ENCODE peak calls at places on chromosomes 13 and 19, in four cellular contexts. One of them, this sample, is unnamed.

GRCh38 chr13:106597190-106597589 is 29.3 kb upstream of the ARGLU1 start:
- DNase-seq in IMR-90: no peak
- DNase-seq in H9: no peak
- DNase-seq in H1: no peak
- DNase-seq in this sample: no peak

GRCh38 chr19:343941-344624 is 513 bp downstream of the MIER2 start:
- DNase-seq in IMR-90: no peak
- DNase-seq in H9: no peak
- DNase-seq in H1: peak
- DNase-seq in this sample: peak

GRCh38 chr13:78152415-78152814 is 233.8 kb upstream of the EDNRB start:
- DNase-seq in IMR-90: no peak
- DNase-seq in H9: no peak
- DNase-seq in H1: no peak
- DNase-seq in this sample: no peak

GRCh38 chr19:45508931-45509691 is 1.8 kb downstream of the VASP start:
- DNase-seq in IMR-90: peak
- DNase-seq in H9: peak
- DNase-seq in H1: peak
- DNase-seq in this sample: peak

GRCh38 chr13:47291116-47291656 is 394.3 kb upstream of the HTR2A start:
- DNase-seq in IMR-90: no peak
- DNase-seq in H9: no peak
- DNase-seq in H1: no peak
- DNase-seq in this sample: peak

GRCh38 chr19:44142014-44142523 is 715 bp downstream of the ZNF234 start:
- DNase-seq in IMR-90: peak
- DNase-seq in H9: no peak
- DNase-seq in H1: peak
- DNase-seq in this sample: no peak

GRCh38 chr13:93305886-93306285 is 79.3 kb downstream of the GPC6 start:
- DNase-seq in IMR-90: peak
- DNase-seq in H9: no peak
- DNase-seq in H1: no peak
- DNase-seq in this sample: no peak

GRCh38 chr19:6674868-6675305 is 4.9 kb upstream of the TNFSF14 start:
- DNase-seq in IMR-90: peak
- DNase-seq in H9: peak
- DNase-seq in H1: peak
- DNase-seq in this sample: peak

GRCh38 chr13:20130652-20131051 is 30.2 kb downstream of the GJA3 start:
- DNase-seq in IMR-90: no peak
- DNase-seq in H9: peak
- DNase-seq in H1: no peak
- DNase-seq in this sample: no peak

GRCh38 chr19:50174100-50174793 is 11.2 kb upstream of the IZUMO2 start:
- DNase-seq in IMR-90: no peak
- DNase-seq in H9: no peak
- DNase-seq in H1: no peak
- DNase-seq in this sample: no peak

GRCh38 chr13:74062933-74063332 is 71.3 kb downstream of the KLF12 start:
- DNase-seq in IMR-90: peak
- DNase-seq in H9: no peak
- DNase-seq in H1: no peak
- DNase-seq in this sample: no peak

GRCh38 chr19:8370176-8371010 is 6.4 kb downstream of the ANGPTL4 start:
- DNase-seq in IMR-90: no peak
- DNase-seq in H9: no peak
- DNase-seq in H1: no peak
- DNase-seq in this sample: no peak

GRCh38 chr13:50437252-50437651 is 406.2 kb downstream of the DLEU7 start:
- DNase-seq in IMR-90: peak
- DNase-seq in H9: no peak
- DNase-seq in H1: no peak
- DNase-seq in this sample: no peak

GRCh38 chr19:14366529-14366928 is 14.7 kb upstream of the ADGRE5 start:
- DNase-seq in IMR-90: peak
- DNase-seq in H9: peak
- DNase-seq in H1: peak
- DNase-seq in this sample: peak

GRCh38 chr19:53868091-53868891 is 608 bp downstream of the MYADM start:
- DNase-seq in IMR-90: peak
- DNase-seq in H9: peak
- DNase-seq in H1: peak
- DNase-seq in this sample: peak

GRCh38 chr19:506404-507285 is 652 bp upstream of the TPGS1 start:
- DNase-seq in IMR-90: peak
- DNase-seq in H9: peak
- DNase-seq in H1: peak
- DNase-seq in this sample: peak

GRCh38 chr13:31670831-31671617 is 68.3 kb upstream of the RXFP2 start:
- DNase-seq in IMR-90: no peak
- DNase-seq in H9: no peak
- DNase-seq in H1: no peak
- DNase-seq in this sample: no peak

GRCh38 chr19:294819-295686 is 3.9 kb upstream of the PLPP2 start:
- DNase-seq in IMR-90: peak
- DNase-seq in H9: peak
- DNase-seq in H1: peak
- DNase-seq in this sample: peak

GRCh38 chr19:17281391-17282304 is at the start of gene ANKLE1:
- DNase-seq in IMR-90: no peak
- DNase-seq in H9: peak
- DNase-seq in H1: peak
- DNase-seq in this sample: no peak

GRCh38 chr13:76820759-76821158 is 65.4 kb downstream of the KCTD12 start:
- DNase-seq in IMR-90: no peak
- DNase-seq in H9: no peak
- DNase-seq in H1: no peak
- DNase-seq in this sample: peak
- H4K5ac ChIP-seq in IMR-90: no peak
- H4K5ac ChIP-seq in H9: no peak
- H4K5ac ChIP-seq in H1: no peak
- H4K5ac ChIP-seq in this sample: no peak

GRCh38 chr13:110329258-110329657 is 22.2 kb downstream of the COL4A2 start:
- DNase-seq in IMR-90: no peak
- DNase-seq in H9: no peak
- DNase-seq in H1: no peak
- DNase-seq in this sample: no peak

GRCh38 chr13:110329798-110330461 is 22.8 kb downstream of the COL4A2 start:
- DNase-seq in IMR-90: peak
- DNase-seq in H9: no peak
- DNase-seq in H1: no peak
- DNase-seq in this sample: no peak

GRCh38 chr13:110328509-110328908 is 21.4 kb downstream of the COL4A2 start:
- DNase-seq in IMR-90: no peak
- DNase-seq in H9: no peak
- DNase-seq in H1: no peak
- DNase-seq in this sample: no peak

GRCh38 chr13:110326263-110326904 is 19.3 kb downstream of the COL4A2 start:
- DNase-seq in IMR-90: no peak
- DNase-seq in H9: no peak
- DNase-seq in H1: no peak
- DNase-seq in this sample: no peak

GRCh38 chr13:110327036-110327790 is 20.1 kb downstream of the COL4A2 start:
- DNase-seq in IMR-90: no peak
- DNase-seq in H9: peak
- DNase-seq in H1: no peak
- DNase-seq in this sample: peak
- H4K5ac ChIP-seq in IMR-90: peak
- H4K5ac ChIP-seq in H9: no peak
- H4K5ac ChIP-seq in H1: no peak
- H4K5ac ChIP-seq in this sample: no peak

GRCh38 chr13:29137995-29138394 is 317.9 kb downstream of the MTUS2 start:
- DNase-seq in IMR-90: no peak
- DNase-seq in H9: no peak
- DNase-seq in H1: no peak
- DNase-seq in this sample: peak

GRCh38 chr13:29140277-29140676 is 320.1 kb downstream of the MTUS2 start:
- DNase-seq in IMR-90: no peak
- DNase-seq in H9: no peak
- DNase-seq in H1: no peak
- DNase-seq in this sample: peak

GRCh38 chr13:29136341-29136740 is 316.2 kb downstream of the MTUS2 start:
- DNase-seq in IMR-90: no peak
- DNase-seq in H9: no peak
- DNase-seq in H1: no peak
- DNase-seq in this sample: no peak

GRCh38 chr13:29131881-29132668 is 311.9 kb downstream of the MTUS2 start:
- DNase-seq in IMR-90: no peak
- DNase-seq in H9: no peak
- DNase-seq in H1: no peak
- DNase-seq in this sample: no peak

GRCh38 chr13:29137016-29137415 is 316.9 kb downstream of the MTUS2 start:
- DNase-seq in IMR-90: no peak
- DNase-seq in H9: no peak
- DNase-seq in H1: no peak
- DNase-seq in this sample: no peak
- H4K5ac ChIP-seq in IMR-90: no peak
- H4K5ac ChIP-seq in H9: no peak
- H4K5ac ChIP-seq in H1: no peak
- H4K5ac ChIP-seq in this sample: no peak

GRCh38 chr13:24851546-24851945 is 87.6 kb downstream of the RNF17 start:
- DNase-seq in IMR-90: peak
- DNase-seq in H9: no peak
- DNase-seq in H1: no peak
- DNase-seq in this sample: no peak
- H4K5ac ChIP-seq in IMR-90: no peak
- H4K5ac ChIP-seq in H9: no peak
- H4K5ac ChIP-seq in H1: no peak
- H4K5ac ChIP-seq in this sample: no peak

DNA sequence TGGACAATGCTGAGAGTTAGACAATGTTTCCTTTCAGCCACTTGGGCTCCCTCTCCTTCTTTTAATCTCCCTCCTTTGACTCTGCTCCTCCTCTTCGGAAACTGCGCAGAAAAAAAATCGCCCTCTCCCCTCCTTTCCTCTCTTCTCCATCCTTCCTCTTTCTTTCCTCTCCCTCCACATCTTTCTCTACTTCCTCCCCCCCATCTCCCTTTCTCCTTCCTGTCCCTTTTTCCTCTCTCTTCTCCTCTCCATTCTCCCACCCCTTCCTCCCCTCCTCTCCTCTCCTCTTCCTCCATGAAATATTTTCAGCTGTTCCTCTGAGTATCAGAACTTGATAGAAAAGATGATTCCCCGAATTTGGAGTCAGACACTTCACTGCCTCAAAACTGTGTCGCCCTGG is 15.1 kb upstream of the PTPRS start:
- DNase-seq in IMR-90: no peak
- DNase-seq in H9: no peak
- DNase-seq in H1: no peak
- DNase-seq in this sample: no peak
- H4K5ac ChIP-seq in IMR-90: no peak
- H4K5ac ChIP-seq in H9: no peak
- H4K5ac ChIP-seq in H1: no peak
- H4K5ac ChIP-seq in this sample: no peak

DNA sequence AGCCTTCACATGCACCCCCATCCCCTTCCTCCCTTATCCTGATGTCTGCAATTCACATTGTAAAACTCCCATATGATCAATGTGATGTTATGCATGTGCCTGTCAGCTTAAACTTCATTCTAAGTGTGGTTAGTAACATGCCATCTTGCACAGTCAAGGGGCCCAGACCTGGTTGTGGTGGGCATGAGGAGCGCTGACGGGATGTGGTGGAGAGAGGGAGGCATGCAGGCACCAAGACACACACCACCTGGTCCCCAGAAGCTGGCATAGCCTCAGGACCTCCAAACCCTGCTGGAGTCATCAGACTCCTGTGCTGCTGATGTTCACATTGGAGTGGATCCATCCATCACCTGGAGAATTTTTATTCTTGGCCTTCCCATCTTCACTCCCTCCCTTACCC is 90.5 kb upstream of the ABCC4 start:
- DNase-seq in IMR-90: no peak
- DNase-seq in H9: no peak
- DNase-seq in H1: no peak
- DNase-seq in this sample: no peak
- H4K5ac ChIP-seq in IMR-90: no peak
- H4K5ac ChIP-seq in H9: no peak
- H4K5ac ChIP-seq in H1: no peak
- H4K5ac ChIP-seq in this sample: no peak

DNA sequence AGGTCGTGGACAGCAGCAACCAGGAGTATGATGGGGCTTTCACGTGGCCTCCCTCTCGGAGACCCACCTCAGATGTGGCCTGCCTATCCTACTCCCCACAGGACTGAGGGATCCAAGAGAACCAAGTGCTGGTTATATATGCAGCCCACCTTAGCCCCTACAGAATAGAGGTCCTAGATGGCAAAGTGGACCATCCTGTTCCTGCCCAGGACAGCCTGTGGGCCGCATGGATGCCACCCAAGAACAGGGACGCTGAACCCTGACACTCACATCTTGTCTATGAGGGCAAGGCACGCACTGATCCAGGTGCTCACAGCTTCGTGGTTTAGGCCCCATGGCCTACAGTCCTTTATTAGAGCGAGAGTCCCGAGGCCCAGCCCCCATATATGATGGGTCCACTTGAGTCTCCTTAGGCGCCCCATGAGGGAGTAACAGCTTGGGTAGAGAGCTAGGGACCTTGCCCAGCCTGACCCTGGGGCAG is 1.5 kb upstream of the SLC27A5 start:
- DNase-seq in IMR-90: no peak
- DNase-seq in H9: no peak
- DNase-seq in H1: no peak
- DNase-seq in this sample: no peak
- H4K5ac ChIP-seq in IMR-90: no peak
- H4K5ac ChIP-seq in H9: no peak
- H4K5ac ChIP-seq in H1: no peak
- H4K5ac ChIP-seq in this sample: no peak